ENCODE peak calls at places on chromosomes 4 and X, in five cellular contexts. Q is mesendoderm, W is PC-9, U is aorta, S is OCI-LY7. V is an unnamed sample.
A peak's percentile ranks its signal among the peaks of the same experiment; 100 is the strongest.

GRCh38 chrX:87338510-87338909 is 179.1 kb upstream of the KLHL4 start:
- DNase-seq in Q (peak; percentile 18), W (no peak), U (no peak), S (peak; percentile 1), V (no peak)

GRCh38 chr4:66569228-66569627 is 898.9 kb upstream of the EPHA5 start:
- DNase-seq in Q (peak; percentile 28), W (no peak), U (no peak), S (no peak), V (no peak)

GRCh38 chrX:18255059-18255458 is 34.4 kb upstream of the BEND2 start:
- DNase-seq in Q (no peak), W (no peak), U (no peak), S (no peak), V (no peak)

GRCh38 chr4:187071896-187072295 is 348.2 kb upstream of the FAT1 start:
- DNase-seq in Q (no peak), W (no peak), U (no peak), S (no peak), V (peak; percentile 25)

GRCh38 chr4:160826339-160826679 is 1337.5 kb downstream of the FSTL5 start:
- DNase-seq in Q (no peak), W (no peak), U (no peak), S (no peak), V (no peak)

GRCh38 chr4:154332681-154333421 is 158.7 kb downstream of the DCHS2 start:
- DNase-seq in Q (peak; percentile 69), W (no peak), U (peak; percentile 47), S (no peak), V (no peak)

GRCh38 chr4:38868055-38868965 is 704 bp downstream of the FAM114A1 start:
- DNase-seq in Q (peak; percentile 65), W (no peak), U (peak; percentile 75), S (no peak), V (no peak)

GRCh38 chrX:145821291-145821897 is 3.8 kb downstream of the SLITRK2 start:
- DNase-seq in Q (peak; percentile 87), W (no peak), U (peak; percentile 46), S (no peak), V (no peak)

GRCh38 chrX:38513087-38513742 is 48.1 kb upstream of the TSPAN7 start:
- DNase-seq in Q (no peak), W (no peak), U (no peak), S (no peak), V (no peak)

GRCh38 chr4:139875456-139875855 is 209.8 kb downstream of the MGST2 start:
- DNase-seq in Q (peak; percentile 61), W (no peak), U (no peak), S (no peak), V (no peak)

GRCh38 chrX:100995469-100995868 is 26.0 kb downstream of the ARL13A start:
- DNase-seq in Q (no peak), W (peak; percentile 74), U (no peak), S (no peak), V (peak; percentile 70)

GRCh38 chrX:130081421-130082045 is 28.8 kb downstream of the ELF4 start:
- DNase-seq in Q (no peak), W (no peak), U (no peak), S (no peak), V (no peak)

GRCh38 chr4:168710353-168710946 is 213.6 kb downstream of the PALLD start:
- DNase-seq in Q (peak; percentile 74), W (no peak), U (peak; percentile 60), S (no peak), V (no peak)

GRCh38 chr4:73870260-73870659 is 1.1 kb downstream of the CXCL1 start:
- DNase-seq in Q (peak; percentile 18), W (no peak), U (peak; percentile 45), S (no peak), V (no peak)

GRCh38 chr4:154036856-154037255 is 248.0 kb upstream of the SFRP2 start:
- DNase-seq in Q (no peak), W (no peak), U (no peak), S (no peak), V (no peak)

GRCh38 chrX:40012039-40012799 is 85.5 kb downstream of the BCOR start:
- DNase-seq in Q (no peak), W (no peak), U (peak; percentile 53), S (no peak), V (peak; percentile 40)

GRCh38 chr4:140884431-140885058 is 128.4 kb upstream of the TBC1D9 start:
- DNase-seq in Q (peak; percentile 91), W (peak; percentile 48), U (no peak), S (peak; percentile 86), V (no peak)

GRCh38 chrX:102113367-102113766 is 12.1 kb upstream of the TCEAL2 start:
- DNase-seq in Q (no peak), W (no peak), U (no peak), S (no peak), V (no peak)

GRCh38 chrX:75061701-75062100 is 94.4 kb downstream of the ABCB7 start:
- DNase-seq in Q (peak; percentile 18), W (no peak), U (no peak), S (no peak), V (no peak)

GRCh38 chr4:44522761-44523445 is 74.3 kb upstream of the KCTD8 start:
- DNase-seq in Q (peak; percentile 56), W (no peak), U (no peak), S (no peak), V (no peak)

GRCh38 chr4:4995866-4996265 is 23.4 kb downstream of the CYTL1 start:
- DNase-seq in Q (no peak), W (no peak), U (no peak), S (no peak), V (no peak)

GRCh38 chr4:171266666-171267065 is 546.5 kb upstream of the GALNTL6 start:
- DNase-seq in Q (no peak), W (no peak), U (no peak), S (no peak), V (no peak)

GRCh38 chrX:151801980-151802379 is 67.4 kb downstream of the CNGA2 start:
- DNase-seq in Q (peak; percentile 15), W (peak; percentile 39), U (no peak), S (no peak), V (no peak)

GRCh38 chr4:186878203-186878800 is 154.6 kb upstream of the FAT1 start:
- DNase-seq in Q (no peak), W (no peak), U (no peak), S (no peak), V (no peak)

GRCh38 chr4:151315212-151315886 is 10.1 kb downstream of the SH3D19 start:
- DNase-seq in Q (no peak), W (peak; percentile 83), U (no peak), S (no peak), V (no peak)

GRCh38 chrX:109656774-109657173 is 31.8 kb upstream of the KCNE5 start:
- DNase-seq in Q (no peak), W (no peak), U (no peak), S (no peak), V (no peak)

GRCh38 chrX:154748712-154749339 is 2.1 kb downstream of the GAB3 start:
- DNase-seq in Q (peak; percentile 60), W (no peak), U (no peak), S (peak; percentile 38), V (no peak)

GRCh38 chr4:70721747-70722146 is at the start of gene RUFY3:
- DNase-seq in Q (no peak), W (no peak), U (no peak), S (no peak), V (peak; percentile 92)

DNA sequence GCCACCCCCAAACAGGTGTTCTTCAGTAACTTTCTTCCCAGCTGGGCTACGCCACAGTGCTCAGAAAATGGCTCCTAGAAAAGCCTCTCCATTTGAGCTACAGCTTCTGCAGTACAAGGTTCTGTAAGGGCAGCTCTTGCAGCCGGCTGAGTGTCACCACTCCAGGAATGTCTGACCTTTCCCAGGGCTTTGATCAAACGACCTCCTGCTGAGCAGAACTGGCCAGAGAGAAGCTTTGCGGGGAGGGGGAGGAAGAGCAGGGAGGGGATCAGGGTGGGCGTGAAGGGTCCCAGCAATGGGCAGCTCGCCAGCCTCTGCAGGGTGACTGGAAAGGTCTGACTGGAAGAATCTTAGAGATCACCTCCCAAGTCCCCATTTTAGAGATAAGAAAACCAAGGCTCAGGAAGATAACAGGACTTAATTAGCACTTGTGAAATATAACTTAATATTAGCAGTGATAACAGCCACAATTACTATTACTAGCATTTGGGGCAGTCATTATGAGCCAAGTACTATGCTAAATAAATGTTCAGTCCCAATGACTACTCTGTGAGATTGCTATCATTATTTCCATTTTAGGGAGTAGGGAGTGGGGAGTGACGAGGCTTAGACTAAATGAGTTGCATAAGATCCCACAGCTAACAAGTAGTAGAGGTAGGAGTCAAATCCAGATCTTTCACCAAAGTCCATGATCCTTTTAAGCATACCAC is 51.1 kb downstream of the LEF1 start:
- DNase-seq in Q (peak; percentile 96), W (no peak), U (no peak), S (peak; percentile 39), V (no peak)
- H3K4me3 ChIP-seq in Q (no peak overlapping the region), W (no peak overlapping the region), U (no peak overlapping the region), S (no peak overlapping the region), V (no peak overlapping the region)

GRCh38 chr4:7074423-7074822 is 6.6 kb upstream of the GRPEL1 start:
- DNase-seq in Q (no peak), W (peak; percentile 79), U (no peak), S (no peak), V (peak; percentile 48)
- H3K4me3 ChIP-seq in Q (no peak overlapping the region), W (no peak overlapping the region), U (no peak overlapping the region), S (no peak overlapping the region), V (no peak overlapping the region)

GRCh38 chr4:23921993-23922392 is 32.1 kb upstream of the PPARGC1A start:
- DNase-seq in Q (no peak), W (no peak), U (no peak), S (no peak), V (no peak)

GRCh38 chr4:23920716-23921446 is 31.0 kb upstream of the PPARGC1A start:
- DNase-seq in Q (no peak), W (no peak), U (no peak), S (no peak), V (no peak)

GRCh38 chr4:23922535-23923115 is 32.8 kb upstream of the PPARGC1A start:
- DNase-seq in Q (no peak), W (no peak), U (no peak), S (no peak), V (no peak)

GRCh38 chr4:23921447-23921845 is 31.6 kb upstream of the PPARGC1A start:
- DNase-seq in Q (no peak), W (no peak), U (no peak), S (no peak), V (no peak)

GRCh38 chr4:23920296-23920695 is 30.4 kb upstream of the PPARGC1A start:
- DNase-seq in Q (no peak), W (no peak), U (no peak), S (no peak), V (no peak)
- H3K4me3 ChIP-seq in Q (no peak overlapping the region), W (no peak overlapping the region), U (no peak overlapping the region), S (no peak overlapping the region), V (no peak overlapping the region)

GRCh38 chr4:6356076-6356560 is 86.5 kb downstream of the WFS1 start:
- DNase-seq in Q (no peak), W (no peak), U (no peak), S (no peak), V (no peak)
- H3K4me3 ChIP-seq in Q (no peak overlapping the region), W (no peak overlapping the region), U (no peak overlapping the region), S (no peak overlapping the region), V (no peak overlapping the region)

GRCh38 chrX:149569770-149570169 is 17.5 kb downstream of the MAGEA9B start:
- DNase-seq in Q (no peak), W (no peak), U (no peak), S (no peak), V (no peak)
- H3K4me3 ChIP-seq in Q (no peak overlapping the region), W (no peak overlapping the region), U (no peak overlapping the region), S (no peak overlapping the region), V (no peak overlapping the region)

GRCh38 chrX:120308959-120309872 is 2.0 kb downstream of the TMEM255A start:
- DNase-seq in Q (peak; percentile 94), W (no peak), U (peak; percentile 60), S (peak; percentile 73), V (peak; percentile 22)
- H3K4me3 ChIP-seq in Q (peak overlapping the region; percentile 42), W (peak overlapping the region; percentile 60), U (peak overlapping the region; percentile 24), S (peak overlapping the region; percentile 56), V (peak overlapping the region; percentile 33)

V was measured in skeletal muscle cell.